ENCODE peak calls at places on chromosomes 7 and 10, in nine cellular contexts. I is AG09309, Q is KG1, D is EL, J is HFFc6, C is kidney tubule cell, V is HTR-8/SVneo, H is AG09319, Z is RWPE1. O is an unnamed sample.

GRCh38 chr7:72430531-72430930 is 18.4 kb upstream of the CALN1 start:
- DNase-seq in I (no peak), D (no peak), Z (no peak), Q (no peak), J (no peak), V (no peak), C (no peak), H (no peak), O (no peak)

GRCh38 chr10:13087986-13088618 is 11.9 kb upstream of the OPTN start:
- DNase-seq in D (peak), J (peak), Q (no peak), H (peak), I (peak), Z (peak), V (no peak), C (peak), O (peak)

GRCh38 chr10:78194539-78195402 is 161.1 kb downstream of the RPS24 start:
- DNase-seq in C (no peak), D (peak), H (no peak), I (no peak), V (no peak), Z (no peak), Q (no peak), J (peak), O (no peak)

GRCh38 chr10:4512557-4513286 is 313.3 kb upstream of the AKR1E2 start:
- DNase-seq in D (peak), I (peak), H (no peak), C (peak), Z (peak), J (peak), Q (no peak), V (peak), O (no peak)

GRCh38 chr10:8539056-8539455 is 484.6 kb downstream of the GATA3 start:
- DNase-seq in I (no peak), H (no peak), Q (no peak), C (peak), D (no peak), Z (peak), V (no peak), J (no peak), O (no peak)

GRCh38 chr7:73451780-73452398 is 18.3 kb downstream of the FZD9 start:
- DNase-seq in D (peak), V (peak), I (peak), Q (peak), C (peak), H (peak), Z (peak), J (peak), O (no peak)

GRCh38 chr7:66970310-66970709 is 25.1 kb downstream of the SBDS start:
- DNase-seq in H (no peak), V (no peak), I (no peak), Q (no peak), Z (no peak), C (no peak), D (no peak), J (no peak), O (no peak)

GRCh38 chr7:117750612-117751563 is 122.4 kb downstream of the CTTNBP2 start:
- DNase-seq in Q (no peak), Z (peak), H (peak), V (no peak), C (peak), I (no peak), D (peak), J (no peak), O (no peak)

GRCh38 chr7:23472974-23473847 is 2.9 kb upstream of the IGF2BP3 start:
- DNase-seq in H (no peak), V (no peak), J (no peak), C (peak), Q (no peak), Z (no peak), I (no peak), D (peak), O (no peak)

GRCh38 chr7:90766814-90767564 is 170.9 kb downstream of the CDK14 start:
- DNase-seq in Q (no peak), I (no peak), Z (peak), H (no peak), V (no peak), D (peak), C (peak), J (peak), O (no peak)

GRCh38 chr10:49691588-49691987 is 12.1 kb downstream of the C10orf53 start:
- DNase-seq in I (no peak), Z (no peak), Q (no peak), C (no peak), V (no peak), D (no peak), J (no peak), H (no peak), O (no peak)

GRCh38 chr10:110419265-110419664 is 78.4 kb upstream of the DUSP5 start:
- DNase-seq in I (no peak), V (no peak), H (no peak), D (no peak), J (no peak), Z (no peak), C (no peak), Q (no peak), O (no peak)

GRCh38 chr10:132415956-132416355 is 19.0 kb downstream of the PWWP2B start:
- DNase-seq in J (no peak), V (no peak), Q (no peak), H (no peak), C (no peak), I (no peak), D (no peak), Z (no peak), O (no peak)

GRCh38 chr7:106447318-106447847 is 162.6 kb upstream of the NAMPT start:
- DNase-seq in C (no peak), V (no peak), Q (no peak), J (no peak), I (no peak), Z (no peak), H (no peak), D (no peak), O (no peak)

GRCh38 chr7:46311951-46312350 is 390.9 kb upstream of the IGFBP3 start:
- DNase-seq in Q (no peak), J (no peak), Z (no peak), V (no peak), H (no peak), D (no peak), I (no peak), C (no peak), O (no peak)

GRCh38 chr10:43898592-43898991 is 249.9 kb upstream of the ZNF32 start:
- DNase-seq in I (no peak), Z (no peak), C (no peak), D (no peak), J (no peak), H (no peak), V (no peak), Q (no peak), O (no peak)

GRCh38 chr7:127976056-127976455 is 55.2 kb downstream of the LRRC4 start:
- DNase-seq in D (no peak), I (no peak), Q (no peak), H (no peak), C (peak), V (no peak), J (no peak), Z (no peak), O (no peak)

GRCh38 chr7:131210618-131211017 is 117.1 kb upstream of the MKLN1 start:
- DNase-seq in D (no peak), I (no peak), H (no peak), Z (no peak), J (no peak), V (no peak), C (no peak), Q (no peak), O (no peak)

GRCh38 chr10:77111611-77112550 is 525.7 kb downstream of the KCNMA1 start:
- DNase-seq in D (peak), C (peak), Q (no peak), J (peak), V (peak), H (peak), Z (peak), I (peak), O (peak)

GRCh38 chr10:13074562-13075451 is 25.2 kb upstream of the OPTN start:
- DNase-seq in V (peak), H (peak), Q (peak), C (peak), J (peak), I (peak), D (peak), Z (peak), O (no peak)

GRCh38 chr10:114674321-114674720 is 16.2 kb upstream of the ABLIM1 start:
- DNase-seq in V (no peak), Z (no peak), C (no peak), H (no peak), Q (no peak), I (no peak), J (no peak), D (no peak), O (no peak)

GRCh38 chr10:64648915-64649314 is 1127.7 kb downstream of the REEP3 start:
- DNase-seq in J (no peak), V (peak), C (no peak), Q (no peak), D (no peak), H (no peak), Z (peak), I (no peak), O (no peak)

GRCh38 chr7:26153246-26153822 is 1.3 kb downstream of the NFE2L3 start:
- DNase-seq in J (no peak), V (no peak), C (peak), Z (no peak), I (no peak), H (no peak), Q (no peak), D (no peak), O (no peak)

GRCh38 chr7:84479059-84479458 is 284.5 kb upstream of the SEMA3A start:
- DNase-seq in H (no peak), C (no peak), I (no peak), Q (no peak), V (no peak), J (no peak), Z (no peak), D (no peak), O (no peak)

GRCh38 chr10:68792115-68792514 is 35.2 kb upstream of the STOX1 start:
- DNase-seq in Z (no peak), D (no peak), I (no peak), V (no peak), H (no peak), Q (no peak), C (no peak), J (no peak), O (no peak)

GRCh38 chr10:62817763-62818425 is 1.7 kb upstream of the EGR2 start:
- DNase-seq in Q (peak), J (peak), V (peak), H (no peak), C (peak), D (peak), I (no peak), Z (peak), O (no peak)

GRCh38 chr7:50693475-50693874 is 89.2 kb downstream of the GRB10 start:
- DNase-seq in D (no peak), Z (no peak), I (no peak), H (no peak), J (no peak), V (no peak), C (no peak), Q (no peak), O (no peak)

GRCh38 chr7:11168622-11169170 is 195.0 kb downstream of the PHF14 start:
- DNase-seq in D (no peak), J (no peak), I (no peak), C (no peak), V (no peak), Q (no peak), Z (no peak), H (no peak), O (no peak)

GRCh38 chr7:116180302-116180701 is 30.0 kb upstream of the TES start:
- DNase-seq in Z (peak), D (peak), I (no peak), V (peak), C (peak), H (no peak), Q (no peak), J (peak), O (no peak)

GRCh38 chr10:65065278-65065677 is 1544.1 kb downstream of the REEP3 start:
- DNase-seq in C (no peak), I (no peak), Z (no peak), H (no peak), Q (no peak), J (no peak), V (no peak), D (no peak), O (no peak)

GRCh38 chr7:67019562-67020390 is 23.1 kb downstream of the TYW1 start:
- DNase-seq in J (peak), D (peak), H (no peak), C (peak), I (peak), V (peak), Q (peak), Z (no peak), O (no peak)

GRCh38 chr7:148108381-148108780 is 482.2 kb upstream of the C7orf33 start:
- DNase-seq in C (no peak), J (no peak), Z (no peak), I (no peak), H (no peak), Q (no peak), D (no peak), V (no peak), O (no peak)

GRCh38 chr10:69506834-69507643 is 55.8 kb downstream of the TSPAN15 start:
- DNase-seq in I (no peak), H (no peak), V (no peak), Z (no peak), J (no peak), D (no peak), Q (no peak), C (no peak), O (no peak)

GRCh38 chr7:116799912-116800311 is 62.5 kb upstream of the CAPZA2 start:
- DNase-seq in V (no peak), H (no peak), I (no peak), D (peak), Q (no peak), Z (no peak), C (no peak), J (no peak), O (no peak)

GRCh38 chr7:46386428-46387399 is 465.6 kb upstream of the IGFBP3 start:
- DNase-seq in Q (no peak), D (peak), Z (no peak), C (peak), H (no peak), J (no peak), V (no peak), I (no peak), O (no peak)

GRCh38 chr10:51369903-51370302 is 295.6 kb downstream of the PRKG1 start:
- DNase-seq in Z (peak), D (peak), C (peak), H (no peak), V (no peak), Q (no peak), I (no peak), J (peak), O (no peak)

GRCh38 chr10:77357611-77358010 is 280.0 kb downstream of the KCNMA1 start:
- DNase-seq in H (peak), V (peak), C (peak), I (peak), J (peak), Q (no peak), D (peak), Z (peak), O (peak)